ENCODE peak calls at places on chromosomes 5 and 9, in four cellular contexts. S, B, Y and C are unnamed samples.

GRCh38 chr9:134515026-134515821 is 126.4 kb upstream of the COL5A1 start:
- DNase-seq in S (no peak), B (no peak), Y (no peak), C (peak)

GRCh38 chr9:116154976-116155699 is 1.5 kb downstream of the PAPPA start:
- DNase-seq in Y (peak), S (peak), B (no peak), C (no peak)

GRCh38 chr9:38026021-38026809 is 42.8 kb downstream of the SHB start:
- DNase-seq in B (no peak), Y (peak), S (peak), C (no peak)

GRCh38 chr5:97563258-97563657 is 380.2 kb upstream of the RIOK2 start:
- DNase-seq in Y (no peak), S (no peak), B (no peak), C (no peak)

GRCh38 chr9:92770005-92770995 is 5.7 kb upstream of the BICD2 start:
- DNase-seq in B (no peak), Y (no peak), S (no peak), C (no peak)

GRCh38 chr5:174799146-174799545 is 74.8 kb downstream of the MSX2 start:
- DNase-seq in S (no peak), B (no peak), Y (no peak), C (no peak)

GRCh38 chr5:147017621-147018020 is 139.1 kb upstream of the PPP2R2B start:
- DNase-seq in Y (no peak), S (no peak), B (no peak), C (no peak)

GRCh38 chr9:129494113-129494789 is 126.7 kb downstream of the C9orf50 start:
- DNase-seq in S (no peak), Y (no peak), B (no peak), C (peak)

GRCh38 chr9:124480621-124480981 is 26.6 kb downstream of the NR5A1 start:
- DNase-seq in S (no peak), B (no peak), Y (peak), C (no peak)

GRCh38 chr5:18699681-18700080 is 1065.4 kb downstream of the TAF11L14 start:
- DNase-seq in B (no peak), S (no peak), Y (no peak), C (no peak)

GRCh38 chr5:92800360-92800759 is 780.7 kb downstream of the NR2F1-AS1 start:
- DNase-seq in S (peak), Y (peak), B (no peak), C (no peak)

GRCh38 chr5:73189816-73190451 is 16.9 kb downstream of the TMEM174 start:
- DNase-seq in Y (no peak), B (no peak), S (peak), C (no peak)

GRCh38 chr9:99211746-99212145 is 10.0 kb downstream of the ALG2 start:
- DNase-seq in B (no peak), Y (no peak), S (no peak), C (no peak)
- TF ChIP-seq CTCF in B (no peak), Y (no peak), S (peak), C (no peak)

DNA sequence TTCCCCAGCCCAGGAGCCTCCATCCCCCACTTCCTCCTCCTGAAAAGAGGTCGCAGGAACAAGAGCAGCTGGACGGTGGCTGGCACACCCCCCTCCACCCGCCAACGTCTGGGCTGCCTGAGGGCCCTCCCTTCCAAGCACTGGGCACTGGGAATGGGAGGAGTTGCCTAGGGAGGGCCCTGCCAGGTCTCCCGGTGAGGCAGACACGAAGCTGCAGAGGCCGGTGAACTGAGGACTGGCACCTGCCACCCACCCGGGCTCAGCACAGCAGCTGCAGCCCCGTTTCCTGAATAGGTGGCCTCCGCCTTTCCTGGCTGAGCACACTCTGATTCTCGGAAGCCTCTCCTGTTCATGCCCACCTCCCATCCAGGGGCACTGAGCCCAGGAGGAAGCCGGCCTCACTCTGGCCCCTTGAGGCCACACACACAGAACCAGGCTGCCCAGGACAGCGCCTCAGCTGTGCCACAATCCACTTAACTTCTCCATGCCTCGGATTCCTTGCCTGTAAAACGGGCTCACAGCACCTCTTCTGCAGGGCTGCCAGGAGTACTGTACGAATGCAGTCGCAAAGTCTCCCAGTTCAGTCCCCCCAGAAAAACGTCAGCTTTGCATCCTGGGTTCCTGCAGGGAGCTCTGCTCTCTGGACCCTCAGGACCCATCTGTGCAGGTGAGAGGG is 1.3 kb downstream of the NPDC1 start:
- DNase-seq in Y (no peak), B (no peak), S (no peak), C (no peak)
- H3K4me3 ChIP-seq in Y (peak), B (peak), S (peak), C (peak)

GRCh38 chr5:176813587-176814312 is 3.4 kb downstream of the UNC5A start:
- DNase-seq in Y (no peak), S (no peak), B (no peak), C (no peak)
- TF ChIP-seq CTCF in Y (no peak), S (no peak), B (no peak), C (no peak)

DNA sequence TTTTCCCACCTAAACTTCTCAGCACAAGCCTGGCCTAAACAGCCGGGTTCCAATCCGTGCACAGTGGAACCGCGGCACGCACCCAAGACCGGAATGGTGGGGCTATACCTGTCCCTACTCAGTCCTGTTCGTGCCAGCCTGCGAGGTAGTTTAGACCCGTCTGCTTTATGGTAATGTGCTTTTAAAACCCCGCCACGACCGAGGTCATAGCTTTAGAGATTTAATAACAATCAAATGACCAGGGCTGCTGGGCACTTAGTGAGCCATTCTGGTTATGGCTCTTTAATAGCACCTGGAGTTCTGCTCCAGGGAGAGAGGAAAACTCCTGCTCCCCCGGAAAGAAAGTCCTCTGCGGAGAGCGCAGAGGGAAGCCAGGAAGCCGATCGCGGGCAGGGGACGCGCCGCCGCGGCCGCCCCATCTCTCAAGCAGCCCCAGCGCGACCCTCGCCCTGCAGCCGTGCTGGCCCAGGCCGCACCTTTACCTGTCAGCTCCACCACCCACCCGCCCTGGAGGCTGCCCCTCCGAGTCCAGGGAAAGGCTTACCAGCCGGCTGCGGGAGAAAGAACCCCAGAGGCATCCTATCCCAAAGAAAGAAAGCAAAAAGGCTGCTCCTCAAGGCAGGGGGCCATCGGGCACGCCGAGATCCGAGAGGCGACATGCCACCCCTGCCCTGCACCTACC is 481 bp downstream of the ARL15 start:
- DNase-seq in S (peak), Y (peak), B (peak), C (no peak)
- H3K4me3 ChIP-seq in S (peak), Y (peak), B (peak), C (peak)

GRCh38 chr9:128191406-128192046 is at the start of gene CIZ1:
- DNase-seq in B (peak), Y (peak), S (peak), C (peak)
- TF ChIP-seq CTCF in B (peak), Y (peak), S (peak), C (peak)

DNA sequence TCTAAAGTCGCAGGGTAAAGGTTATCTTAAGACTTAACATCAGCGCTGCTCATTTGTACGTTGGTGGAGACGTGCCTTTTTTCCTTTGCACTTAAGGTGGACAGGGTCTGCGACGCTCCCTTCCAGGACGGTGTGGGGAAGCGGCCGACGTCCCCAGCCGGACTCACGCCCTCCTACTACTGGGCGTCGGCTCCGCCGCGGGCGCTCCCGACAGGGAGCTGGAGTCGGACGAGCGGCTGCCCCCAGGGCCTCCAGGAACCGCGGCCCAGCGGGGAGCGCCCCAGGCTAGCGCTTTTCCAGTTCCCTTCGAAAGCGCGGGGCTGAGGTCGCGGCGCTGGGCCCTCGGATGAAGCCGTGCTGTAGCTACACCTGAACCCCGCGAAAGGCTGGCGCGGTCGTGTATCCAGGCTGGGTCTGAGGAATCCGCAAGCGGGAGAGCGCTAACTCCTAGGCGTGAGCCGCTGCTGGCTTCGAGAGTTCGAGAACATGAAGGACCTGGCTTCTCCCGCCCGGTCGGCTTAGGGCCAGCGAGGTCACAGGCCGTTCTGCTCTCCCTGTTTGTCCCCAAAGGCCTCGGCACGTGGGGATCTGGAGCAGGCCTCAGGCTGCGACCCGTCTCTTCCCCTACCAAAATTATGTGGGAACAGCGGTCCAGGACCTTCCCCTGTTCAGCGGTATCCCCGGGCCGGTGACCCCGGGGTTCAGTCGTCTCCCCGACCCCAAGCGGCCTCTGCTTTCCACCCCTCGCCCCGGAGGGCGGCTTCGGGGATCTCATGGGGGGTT is 3.8 kb upstream of the DMRT3 start:
- DNase-seq in S (no peak), B (no peak), Y (no peak), C (no peak)
- H3K4me3 ChIP-seq in S (no peak), B (no peak), Y (no peak), C (no peak)

GRCh38 chr5:154159343-154159742 is 31.2 kb upstream of the GALNT10 start:
- DNase-seq in B (no peak), Y (no peak), S (peak), C (no peak)

GRCh38 chr5:154163327-154163997 is 27.1 kb upstream of the GALNT10 start:
- DNase-seq in S (no peak), B (no peak), Y (no peak), C (no peak)

GRCh38 chr5:154158379-154158738 is 32.2 kb upstream of the GALNT10 start:
- DNase-seq in Y (no peak), B (no peak), S (no peak), C (no peak)

GRCh38 chr5:154162475-154163217 is 27.9 kb upstream of the GALNT10 start:
- DNase-seq in S (no peak), Y (no peak), B (no peak), C (no peak)

DNA sequence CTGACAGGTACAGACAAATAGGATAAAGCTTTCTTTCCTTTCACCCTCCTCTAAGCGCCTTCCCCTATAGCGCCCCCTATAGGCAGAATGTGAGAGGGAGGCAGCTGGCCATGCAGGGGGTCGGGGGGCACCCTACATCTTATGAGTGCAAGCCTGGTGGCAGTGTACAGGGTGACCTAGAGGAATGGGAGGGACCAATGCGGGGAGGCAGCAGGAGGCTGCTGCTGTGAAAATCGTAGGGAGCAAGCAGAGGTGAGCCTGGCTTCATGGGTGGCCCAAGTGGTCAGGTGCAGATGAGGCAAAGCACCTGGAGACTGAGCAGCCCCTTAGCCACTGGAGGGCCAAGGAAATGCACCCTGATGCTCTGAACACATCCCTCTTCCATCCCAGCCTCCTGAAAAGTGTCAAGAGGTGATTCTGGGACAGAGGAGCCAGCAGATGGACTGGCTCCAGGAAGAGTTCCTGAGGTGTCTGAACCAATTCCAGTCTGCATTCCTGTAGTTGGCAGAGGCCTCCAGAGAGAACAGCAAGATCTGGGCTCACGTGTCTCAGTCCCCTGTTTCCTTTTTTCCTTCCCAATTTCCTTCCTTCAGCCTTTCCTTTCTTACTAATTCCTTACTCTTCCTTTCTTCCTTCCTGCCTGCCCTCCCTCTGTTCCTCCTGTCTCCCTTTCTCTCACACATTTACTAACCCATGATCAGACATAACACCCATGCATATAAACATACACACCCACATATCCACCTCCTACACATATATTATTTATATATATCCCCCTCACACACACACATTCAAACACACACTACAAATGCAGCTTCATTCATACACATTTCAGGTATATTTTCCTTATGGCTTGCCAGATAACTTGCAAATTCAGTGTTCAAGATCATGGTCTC is 32.8 kb upstream of the GALNT10 start:
- DNase-seq in S (no peak), B (no peak), Y (no peak), C (peak)
- TF ChIP-seq CTCF in S (peak), B (peak), Y (peak), C (peak)

DNA sequence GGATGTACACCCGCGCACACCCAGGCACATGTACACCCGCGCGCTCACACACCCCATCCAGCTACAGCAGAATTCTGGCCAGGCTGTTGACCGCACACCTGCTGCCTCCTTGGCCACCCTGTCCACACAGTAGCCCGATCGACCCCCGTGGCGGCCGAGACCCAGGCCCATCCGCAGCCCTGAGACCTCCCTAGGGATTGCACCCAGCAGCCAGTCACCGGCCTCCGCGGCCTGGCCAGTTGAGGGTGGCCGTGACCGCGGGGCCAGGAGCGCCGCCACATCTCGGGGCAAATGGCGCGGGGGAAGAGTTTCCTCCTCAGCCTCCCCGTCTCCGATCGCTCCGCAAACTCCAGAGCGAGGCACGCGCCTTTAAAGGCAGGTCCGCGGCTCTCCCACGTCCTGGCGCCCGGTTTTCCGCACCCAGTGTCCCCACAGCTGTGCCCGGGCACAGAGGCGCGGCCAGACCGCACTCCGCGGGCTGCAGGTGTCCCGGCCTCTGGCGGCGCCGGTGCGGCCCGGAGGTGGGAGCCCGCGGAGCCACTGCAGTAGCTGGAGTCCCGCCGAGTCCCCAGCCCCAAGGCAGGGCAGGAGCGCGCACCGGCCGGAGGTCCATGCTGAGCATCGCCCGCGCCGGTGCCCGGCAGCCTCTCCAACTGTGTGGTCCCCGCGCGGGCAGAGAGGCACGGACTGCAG is 626 bp upstream of the ADAMTS16 start:
- DNase-seq in B (no peak), S (no peak), Y (no peak), C (no peak)
- H3K4me3 ChIP-seq in B (peak), S (peak), Y (peak), C (no peak)